ENCODE peak calls at places on chromosomes 6 and 20, in seven cellular contexts. One of them, this sample, is unnamed.

GRCh38 chr6:89986650-89987074 is 92.4 kb downstream of the GJA10 start:
- DNase-seq in neuronal stem cell: no peak
- DNase-seq in mesendoderm: no peak
- DNase-seq in trophoblast cell: no peak
- DNase-seq in H1: no peak
- DNase-seq in mesenchymal stem cell: peak; percentile 25
- DNase-seq in H9: no peak
- DNase-seq in this sample: peak; percentile 89

GRCh38 chr20:35269055-35269781 is 8.7 kb downstream of the MMP24OS start:
- DNase-seq in H9: peak; percentile 92
- DNase-seq in neuronal stem cell: peak; percentile 77
- DNase-seq in H1: peak; percentile 93
- DNase-seq in mesenchymal stem cell: peak; percentile 73
- DNase-seq in trophoblast cell: peak; percentile 38
- DNase-seq in mesendoderm: peak; percentile 90
- DNase-seq in this sample: peak; percentile 62

GRCh38 chr6:26086214-26086613 is 1.0 kb upstream of the HFE start:
- DNase-seq in H9: no peak
- DNase-seq in mesenchymal stem cell: no peak
- DNase-seq in H1: no peak
- DNase-seq in neuronal stem cell: no peak
- DNase-seq in mesendoderm: no peak
- DNase-seq in trophoblast cell: no peak
- DNase-seq in this sample: no peak

GRCh38 chr6:166707045-166707444 is 80.0 kb upstream of the RPS6KA2 start:
- DNase-seq in H9: peak; percentile 82
- DNase-seq in neuronal stem cell: peak; percentile 30
- DNase-seq in H1: peak; percentile 81
- DNase-seq in trophoblast cell: peak; percentile 17
- DNase-seq in mesenchymal stem cell: peak; percentile 24
- DNase-seq in mesendoderm: peak; percentile 65
- DNase-seq in this sample: peak; percentile 8

GRCh38 chr20:61263084-61263695 is 11.1 kb downstream of the CDH4 start:
- DNase-seq in H9: peak; percentile 60
- DNase-seq in trophoblast cell: no peak
- DNase-seq in mesenchymal stem cell: peak; percentile 40
- DNase-seq in mesendoderm: peak; percentile 43
- DNase-seq in H1: peak; percentile 95
- DNase-seq in neuronal stem cell: no peak
- DNase-seq in this sample: peak; percentile 17

GRCh38 chr6:35049885-35050284 is 91.3 kb downstream of the TCP11 start:
- DNase-seq in H1: no peak
- DNase-seq in mesenchymal stem cell: peak; percentile 90
- DNase-seq in mesendoderm: no peak
- DNase-seq in trophoblast cell: no peak
- DNase-seq in H9: no peak
- DNase-seq in neuronal stem cell: no peak
- DNase-seq in this sample: peak; percentile 93

GRCh38 chr6:31651602-31652191 is 764 bp downstream of the BAG6 start:
- DNase-seq in trophoblast cell: peak; percentile 74
- DNase-seq in mesendoderm: peak; percentile 96
- DNase-seq in mesenchymal stem cell: no peak
- DNase-seq in H1: no peak
- DNase-seq in neuronal stem cell: no peak
- DNase-seq in H9: peak; percentile 89
- DNase-seq in this sample: peak; percentile 80

GRCh38 chr6:1855890-1856289 is 246.2 kb downstream of the FOXC1 start:
- DNase-seq in mesendoderm: no peak
- DNase-seq in mesenchymal stem cell: no peak
- DNase-seq in neuronal stem cell: no peak
- DNase-seq in H9: no peak
- DNase-seq in trophoblast cell: no peak
- DNase-seq in H1: no peak
- DNase-seq in this sample: no peak

GRCh38 chr20:32580970-32581838 is 3.9 kb downstream of the NOL4L start:
- DNase-seq in H9: no peak
- DNase-seq in neuronal stem cell: no peak
- DNase-seq in H1: no peak
- DNase-seq in mesendoderm: no peak
- DNase-seq in mesenchymal stem cell: peak; percentile 48
- DNase-seq in trophoblast cell: no peak
- DNase-seq in this sample: no peak

GRCh38 chr6:37554480-37554819 is 54.8 kb upstream of the CCDC167 start:
- DNase-seq in neuronal stem cell: no peak
- DNase-seq in mesendoderm: no peak
- DNase-seq in mesenchymal stem cell: peak; percentile 62
- DNase-seq in trophoblast cell: no peak
- DNase-seq in H1: no peak
- DNase-seq in H9: no peak
- DNase-seq in this sample: peak; percentile 66

GRCh38 chr20:8260837-8261241 is 128.8 kb downstream of the PLCB1 start:
- DNase-seq in neuronal stem cell: no peak
- DNase-seq in H9: no peak
- DNase-seq in mesenchymal stem cell: no peak
- DNase-seq in mesendoderm: peak; percentile 24
- DNase-seq in H1: no peak
- DNase-seq in trophoblast cell: no peak
- DNase-seq in this sample: no peak

GRCh38 chr6:27248783-27249182 is 1.3 kb downstream of the PRSS16 start:
- DNase-seq in H1: no peak
- DNase-seq in H9: no peak
- DNase-seq in mesenchymal stem cell: no peak
- DNase-seq in mesendoderm: no peak
- DNase-seq in neuronal stem cell: no peak
- DNase-seq in trophoblast cell: no peak
- DNase-seq in this sample: no peak

GRCh38 chr6:11290027-11290426 is 57.6 kb upstream of the NEDD9 start:
- DNase-seq in neuronal stem cell: no peak
- DNase-seq in mesenchymal stem cell: no peak
- DNase-seq in H9: no peak
- DNase-seq in trophoblast cell: no peak
- DNase-seq in H1: no peak
- DNase-seq in mesendoderm: no peak
- DNase-seq in this sample: no peak

GRCh38 chr6:133341607-133342158 is 100.5 kb downstream of the EYA4 start:
- DNase-seq in trophoblast cell: no peak
- DNase-seq in H9: no peak
- DNase-seq in mesendoderm: no peak
- DNase-seq in mesenchymal stem cell: peak; percentile 86
- DNase-seq in H1: no peak
- DNase-seq in neuronal stem cell: no peak
- DNase-seq in this sample: peak; percentile 93

GRCh38 chr6:42314571-42314950 is 96.9 kb upstream of the MRPS10 start:
- DNase-seq in H1: no peak
- DNase-seq in mesendoderm: peak; percentile 48
- DNase-seq in mesenchymal stem cell: no peak
- DNase-seq in neuronal stem cell: no peak
- DNase-seq in trophoblast cell: no peak
- DNase-seq in H9: no peak
- DNase-seq in this sample: no peak

GRCh38 chr20:15496501-15497039 is 1076.7 kb downstream of the KIF16B start:
- DNase-seq in neuronal stem cell: no peak
- DNase-seq in mesendoderm: peak; percentile 24
- DNase-seq in H1: no peak
- DNase-seq in H9: no peak
- DNase-seq in trophoblast cell: no peak
- DNase-seq in mesenchymal stem cell: no peak
- DNase-seq in this sample: no peak

GRCh38 chr6:38552136-38552535 is 87.6 kb downstream of the BTBD9 start:
- DNase-seq in H1: no peak
- DNase-seq in H9: no peak
- DNase-seq in mesenchymal stem cell: no peak
- DNase-seq in trophoblast cell: no peak
- DNase-seq in neuronal stem cell: no peak
- DNase-seq in mesendoderm: no peak
- DNase-seq in this sample: no peak

GRCh38 chr6:170212051-170212756 is 78.7 kb downstream of the DLL1 start:
- DNase-seq in mesendoderm: no peak
- DNase-seq in H9: peak; percentile 32
- DNase-seq in trophoblast cell: no peak
- DNase-seq in H1: no peak
- DNase-seq in neuronal stem cell: no peak
- DNase-seq in mesenchymal stem cell: no peak
- DNase-seq in this sample: no peak

GRCh38 chr20:23024701-23025100 is 10.4 kb upstream of the SSTR4 start:
- DNase-seq in mesendoderm: peak; percentile 74
- DNase-seq in H1: no peak
- DNase-seq in mesenchymal stem cell: no peak
- DNase-seq in neuronal stem cell: no peak
- DNase-seq in H9: no peak
- DNase-seq in trophoblast cell: no peak
- DNase-seq in this sample: peak; percentile 12

GRCh38 chr6:108748959-108749358 is 99.3 kb upstream of the ARMC2 start:
- DNase-seq in mesendoderm: no peak
- DNase-seq in H1: no peak
- DNase-seq in neuronal stem cell: no peak
- DNase-seq in trophoblast cell: peak; percentile 43
- DNase-seq in mesenchymal stem cell: no peak
- DNase-seq in H9: no peak
- DNase-seq in this sample: no peak

GRCh38 chr20:63708301-63709148 is 686 bp downstream of the ZGPAT start:
- DNase-seq in H1: peak; percentile 52
- DNase-seq in mesenchymal stem cell: no peak
- DNase-seq in H9: peak; percentile 28
- DNase-seq in neuronal stem cell: no peak
- DNase-seq in mesendoderm: no peak
- DNase-seq in trophoblast cell: no peak
- DNase-seq in this sample: no peak

GRCh38 chr6:82331031-82331773 is 32.4 kb upstream of the TPBG start:
- DNase-seq in mesenchymal stem cell: peak; percentile 79
- DNase-seq in H9: peak; percentile 36
- DNase-seq in mesendoderm: peak; percentile 97
- DNase-seq in neuronal stem cell: no peak
- DNase-seq in trophoblast cell: peak; percentile 42
- DNase-seq in H1: no peak
- DNase-seq in this sample: peak; percentile 42
- H3K23ac ChIP-seq in mesenchymal stem cell: no peak overlapping the region
- H3K23ac ChIP-seq in H9: no peak overlapping the region
- H3K23ac ChIP-seq in mesendoderm: no peak overlapping the region
- H3K23ac ChIP-seq in neuronal stem cell: no peak overlapping the region
- H3K23ac ChIP-seq in trophoblast cell: no peak overlapping the region
- H3K23ac ChIP-seq in H1: no peak overlapping the region
- H3K23ac ChIP-seq in this sample: no peak overlapping the region

DNA sequence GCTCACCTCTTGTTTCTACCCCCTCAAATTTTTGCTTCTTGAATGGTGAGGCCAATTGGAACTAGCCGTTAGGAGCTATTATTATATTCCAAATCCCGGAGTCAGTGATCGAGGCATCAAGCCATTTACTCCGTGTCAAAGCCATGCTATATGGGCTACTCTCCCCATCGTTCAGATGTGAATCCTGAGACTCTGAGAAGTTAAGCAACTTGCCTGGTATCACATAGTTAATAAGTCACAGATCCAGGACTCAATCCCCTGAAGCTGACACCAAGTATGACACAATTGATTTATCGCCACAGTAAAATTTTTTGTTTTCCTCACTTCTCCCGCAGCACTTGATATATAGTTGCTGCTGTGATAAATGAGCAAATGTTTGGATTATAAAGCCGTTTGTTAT is 50.9 kb upstream of the TSHZ2 start:
- DNase-seq in H1: no peak
- DNase-seq in mesenchymal stem cell: no peak
- DNase-seq in H9: no peak
- DNase-seq in mesendoderm: no peak
- DNase-seq in trophoblast cell: no peak
- DNase-seq in neuronal stem cell: no peak
- DNase-seq in this sample: no peak
- H3K23ac ChIP-seq in H1: no peak overlapping the region
- H3K23ac ChIP-seq in mesenchymal stem cell: no peak overlapping the region
- H3K23ac ChIP-seq in H9: no peak overlapping the region
- H3K23ac ChIP-seq in mesendoderm: no peak overlapping the region
- H3K23ac ChIP-seq in trophoblast cell: no peak overlapping the region
- H3K23ac ChIP-seq in neuronal stem cell: no peak overlapping the region
- H3K23ac ChIP-seq in this sample: no peak overlapping the region

DNA sequence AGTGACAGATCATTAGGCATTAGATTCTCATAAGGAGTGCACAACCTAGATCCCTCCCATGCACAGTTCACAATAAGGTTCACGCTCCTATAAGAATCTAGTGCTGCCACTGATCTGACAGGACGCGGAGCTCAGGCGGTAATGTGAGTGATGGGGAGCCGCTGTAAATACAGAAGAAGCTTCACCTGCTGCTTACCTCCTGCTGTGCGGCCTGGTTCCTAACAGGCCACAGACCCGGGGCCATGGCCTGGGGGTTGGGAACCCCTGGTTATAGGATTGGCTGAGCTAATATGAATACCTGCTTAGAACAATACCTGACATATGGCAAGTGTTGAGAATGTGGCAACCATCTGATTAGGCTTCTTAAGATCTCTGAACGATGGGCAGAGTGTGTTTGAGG is 2.4 kb downstream of the PNPLA1 start:
- DNase-seq in mesenchymal stem cell: no peak
- DNase-seq in trophoblast cell: no peak
- DNase-seq in neuronal stem cell: no peak
- DNase-seq in mesendoderm: peak; percentile 51
- DNase-seq in H1: no peak
- DNase-seq in H9: no peak
- DNase-seq in this sample: no peak
- H3K23ac ChIP-seq in mesenchymal stem cell: no peak overlapping the region
- H3K23ac ChIP-seq in trophoblast cell: no peak overlapping the region
- H3K23ac ChIP-seq in neuronal stem cell: no peak overlapping the region
- H3K23ac ChIP-seq in mesendoderm: no peak overlapping the region
- H3K23ac ChIP-seq in H1: no peak overlapping the region
- H3K23ac ChIP-seq in H9: no peak overlapping the region
- H3K23ac ChIP-seq in this sample: no peak overlapping the region

GRCh38 chr6:13589801-13590200 is 15.4 kb downstream of the SIRT5 start:
- DNase-seq in mesenchymal stem cell: no peak
- DNase-seq in H9: no peak
- DNase-seq in neuronal stem cell: no peak
- DNase-seq in trophoblast cell: no peak
- DNase-seq in H1: no peak
- DNase-seq in mesendoderm: no peak
- DNase-seq in this sample: no peak

GRCh38 chr6:13593720-13594119 is 19.3 kb downstream of the SIRT5 start:
- DNase-seq in mesenchymal stem cell: no peak
- DNase-seq in H9: no peak
- DNase-seq in trophoblast cell: no peak
- DNase-seq in neuronal stem cell: no peak
- DNase-seq in H1: no peak
- DNase-seq in mesendoderm: no peak
- DNase-seq in this sample: peak; percentile 66

GRCh38 chr6:13590574-13591153 is 16.3 kb downstream of the SIRT5 start:
- DNase-seq in mesenchymal stem cell: no peak
- DNase-seq in H1: no peak
- DNase-seq in neuronal stem cell: no peak
- DNase-seq in mesendoderm: no peak
- DNase-seq in H9: no peak
- DNase-seq in trophoblast cell: no peak
- DNase-seq in this sample: no peak

GRCh38 chr6:13591205-13591921 is 17.0 kb downstream of the SIRT5 start:
- DNase-seq in trophoblast cell: no peak
- DNase-seq in mesenchymal stem cell: no peak
- DNase-seq in neuronal stem cell: no peak
- DNase-seq in H1: no peak
- DNase-seq in H9: no peak
- DNase-seq in mesendoderm: no peak
- DNase-seq in this sample: no peak

DNA sequence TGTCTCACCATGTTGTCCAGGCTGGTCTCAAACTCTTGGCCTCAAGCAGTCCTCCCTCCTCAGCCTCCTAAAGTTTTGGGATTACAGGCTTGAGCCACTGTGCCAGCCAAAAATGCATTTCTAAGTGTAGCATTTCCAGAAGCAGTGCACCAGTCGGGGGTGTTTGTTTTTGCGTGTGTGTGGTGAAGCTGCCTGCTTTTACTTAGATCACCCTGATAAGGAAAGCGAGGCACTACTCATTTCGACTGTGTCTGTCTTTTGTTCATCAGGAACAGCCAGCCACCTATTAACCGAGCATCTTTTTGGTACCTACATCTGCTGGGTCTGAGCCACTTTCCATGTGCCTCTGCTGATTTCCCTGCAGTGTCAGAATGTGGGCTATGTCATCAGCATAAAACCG is 18.7 kb downstream of the SIRT5 start:
- DNase-seq in neuronal stem cell: no peak
- DNase-seq in H1: no peak
- DNase-seq in mesendoderm: no peak
- DNase-seq in mesenchymal stem cell: no peak
- DNase-seq in trophoblast cell: no peak
- DNase-seq in H9: no peak
- DNase-seq in this sample: no peak
- H3K23ac ChIP-seq in neuronal stem cell: no peak overlapping the region
- H3K23ac ChIP-seq in H1: no peak overlapping the region
- H3K23ac ChIP-seq in mesendoderm: no peak overlapping the region
- H3K23ac ChIP-seq in mesenchymal stem cell: no peak overlapping the region
- H3K23ac ChIP-seq in trophoblast cell: no peak overlapping the region
- H3K23ac ChIP-seq in H9: no peak overlapping the region
- H3K23ac ChIP-seq in this sample: no peak overlapping the region

This sample was measured in IMR-90.